ENCODE peak calls at places on chromosome 13, in five cellular contexts. One of them, this sample, is unnamed.

GRCh38 chr13:44739539-44739938 is 163.4 kb upstream of the TSC22D1 start:
- DNase-seq in DMS79: no peak
- DNase-seq in A673: no peak
- DNase-seq in heart left ventricle: no peak
- DNase-seq in cerebellar nuclear complex: no peak
- DNase-seq in this sample: no peak

GRCh38 chr13:24221007-24221406 is 60.5 kb downstream of the SPATA13 start:
- DNase-seq in DMS79: no peak
- DNase-seq in A673: no peak
- DNase-seq in heart left ventricle: no peak
- DNase-seq in cerebellar nuclear complex: no peak
- DNase-seq in this sample: no peak

GRCh38 chr13:32381539-32381938 is 46.4 kb downstream of the N4BP2L1 start:
- DNase-seq in DMS79: no peak
- DNase-seq in A673: peak; percentile 24
- DNase-seq in heart left ventricle: no peak
- DNase-seq in cerebellar nuclear complex: no peak
- DNase-seq in this sample: no peak

GRCh38 chr13:45873491-45874360 is 22.2 kb upstream of the SIAH3 start:
- DNase-seq in DMS79: no peak
- DNase-seq in A673: no peak
- DNase-seq in heart left ventricle: no peak
- DNase-seq in cerebellar nuclear complex: no peak
- DNase-seq in this sample: no peak

GRCh38 chr13:94997126-94997525 is 284.8 kb upstream of the SOX21 start:
- DNase-seq in DMS79: no peak
- DNase-seq in A673: no peak
- DNase-seq in heart left ventricle: no peak
- DNase-seq in cerebellar nuclear complex: no peak
- DNase-seq in this sample: no peak

GRCh38 chr13:23558675-23559536 is 11.3 kb upstream of the TNFRSF19 start:
- DNase-seq in DMS79: peak; percentile 78
- DNase-seq in A673: peak; percentile 67
- DNase-seq in heart left ventricle: peak; percentile 84
- DNase-seq in cerebellar nuclear complex: no peak
- DNase-seq in this sample: no peak

GRCh38 chr13:111917901-111918300 is 149.0 kb upstream of the SOX1 start:
- DNase-seq in DMS79: no peak
- DNase-seq in A673: no peak
- DNase-seq in heart left ventricle: no peak
- DNase-seq in cerebellar nuclear complex: no peak
- DNase-seq in this sample: no peak

GRCh38 chr13:29594310-29594709 is 1.2 kb downstream of the SLC7A1 start:
- DNase-seq in DMS79: no peak
- DNase-seq in A673: peak; percentile 43
- DNase-seq in heart left ventricle: peak; percentile 42
- DNase-seq in cerebellar nuclear complex: no peak
- DNase-seq in this sample: no peak